ENCODE peak calls at places on chromosomes 4 and X, in seven cellular contexts. H is right lobe of liver, G is brain microvascular endothelial cell, W is fibroblast of lung, Q is spleen, B is astrocyte of the cerebellum, I is cardiac muscle cell. Z is an unnamed sample.

GRCh38 chrX:145844886-145845285 is 27.3 kb downstream of the SLITRK2 start:
- DNase-seq in H (no peak), G (no peak), W (no peak), Q (no peak), B (no peak), I (no peak), Z (no peak)

GRCh38 chrX:135923353-135923752 is 29.8 kb downstream of the SAGE1 start:
- DNase-seq in H (no peak), G (no peak), W (no peak), Q (no peak), B (no peak), I (no peak), Z (no peak)

GRCh38 chr4:82681759-82682158 is 116.8 kb downstream of the SCD5 start:
- DNase-seq in H (no peak), G (no peak), W (no peak), Q (no peak), B (no peak), I (no peak), Z (no peak)

GRCh38 chr4:144582975-144583374 is 63.0 kb upstream of the HHIP start:
- DNase-seq in H (no peak), G (no peak), W (peak; percentile 33), Q (no peak), B (no peak), I (no peak), Z (no peak)

GRCh38 chr4:88191404-88191803 is 33.0 kb upstream of the ABCG2 start:
- DNase-seq in H (no peak), G (no peak), W (no peak), Q (no peak), B (no peak), I (no peak), Z (no peak)

GRCh38 chrX:41785685-41786084 is 61.7 kb downstream of the GPR82 start:
- DNase-seq in H (no peak), G (peak; percentile 11), W (peak; percentile 43), Q (no peak), B (no peak), I (no peak), Z (no peak)

GRCh38 chr4:128186623-128187022 is 101.0 kb downstream of the PGRMC2 start:
- DNase-seq in H (no peak), G (no peak), W (no peak), Q (no peak), B (no peak), I (no peak), Z (no peak)

GRCh38 chr4:168978001-168978700 is 31.9 kb downstream of the CBR4 start:
- DNase-seq in H (no peak), G (peak; percentile 65), W (peak; percentile 50), Q (no peak), B (no peak), I (no peak), Z (no peak)

GRCh38 chr4:90357117-90357710 is 230.0 kb downstream of the CCSER1 start:
- DNase-seq in H (no peak), G (peak; percentile 6), W (peak; percentile 67), Q (no peak), B (peak; percentile 63), I (peak; percentile 69), Z (peak; percentile 6)
- TF ChIP-seq CTCF in H (peak; percentile 48), G (peak; percentile 52), W (peak; percentile 74), Q (no peak), B (peak; percentile 48), I (peak; percentile 69), Z (peak; percentile 12)

DNA sequence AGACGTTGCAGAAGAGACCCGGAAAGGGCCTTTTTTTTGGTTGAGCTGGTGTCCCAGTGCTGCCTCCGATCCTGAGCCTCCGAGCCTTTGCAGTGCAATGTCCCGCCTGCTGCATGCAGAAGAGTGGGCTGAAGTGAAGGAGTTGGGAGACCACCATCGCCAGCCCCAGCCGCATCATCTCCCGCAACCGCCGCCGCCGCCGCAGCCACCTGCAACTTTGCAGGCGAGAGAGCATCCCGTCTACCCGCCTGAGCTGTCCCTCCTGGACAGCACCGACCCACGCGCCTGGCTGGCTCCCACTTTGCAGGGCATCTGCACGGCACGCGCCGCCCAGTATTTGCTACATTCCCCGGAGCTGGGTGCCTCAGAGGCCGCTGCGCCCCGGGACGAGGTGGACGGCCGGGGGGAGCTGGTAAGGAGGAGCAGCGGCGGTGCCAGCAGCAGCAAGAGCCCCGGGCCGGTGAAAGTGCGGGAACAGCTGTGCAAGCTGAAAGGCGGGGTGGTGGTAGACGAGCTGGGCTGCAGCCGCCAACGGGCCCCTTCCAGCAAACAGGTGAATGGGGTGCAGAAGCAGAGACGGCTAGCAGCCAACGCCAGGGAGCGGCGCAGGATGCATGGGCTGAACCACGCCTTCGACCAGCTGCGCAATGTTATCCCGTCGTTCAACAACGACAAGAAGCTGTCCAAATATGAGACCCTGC is 427 bp downstream of the ATOH1 start:
- DNase-seq in H (no peak), G (no peak), W (peak; percentile 3), Q (no peak), B (no peak), I (peak; percentile 52), Z (no peak)
- H3K4me3 ChIP-seq in H (no peak overlapping the region), G (peak overlapping the region; percentile 17), W (no peak overlapping the region), Q (peak overlapping the region; percentile 55), B (peak overlapping the region; percentile 41), I (peak overlapping the region; percentile 37), Z (no peak overlapping the region)

GRCh38 chr4:807792-808191 is 18.1 kb downstream of the CPLX1 start:
- DNase-seq in H (no peak), G (no peak), W (no peak), Q (no peak), B (no peak), I (no peak), Z (no peak)
- TF ChIP-seq CTCF in H (no peak), G (no peak), W (no peak), Q (no peak), B (no peak), I (no peak), Z (no peak)

GRCh38 chr4:26238782-26239647 is 81.8 kb upstream of the RBPJ start:
- DNase-seq in H (no peak), G (peak; percentile 67), W (peak; percentile 72), Q (no peak), B (no peak), I (no peak), Z (no peak)
- H3K4me3 ChIP-seq in H (no peak overlapping the region), G (peak overlapping the region; percentile 6), W (no peak overlapping the region), Q (no peak overlapping the region), B (no peak overlapping the region), I (no peak overlapping the region), Z (no peak overlapping the region)

GRCh38 chrX:12319012-12319519 is 180.8 kb downstream of the FRMPD4 start:
- DNase-seq in H (no peak), G (no peak), W (no peak), Q (no peak), B (no peak), I (no peak), Z (no peak)
- TF ChIP-seq CTCF in H (no peak), G (no peak), W (no peak), Q (no peak), B (no peak), I (no peak), Z (no peak)

GRCh38 chr4:148445071-148445902 is 3.1 kb upstream of the NR3C2 start:
- DNase-seq in H (peak; percentile 82), G (no peak), W (peak; percentile 10), Q (peak; percentile 94), B (no peak), I (peak; percentile 62), Z (no peak)
- H3K4me3 ChIP-seq in H (peak overlapping the region; percentile 86), G (peak overlapping the region; percentile 78), W (peak overlapping the region; percentile 83), Q (peak overlapping the region; percentile 80), B (peak overlapping the region; percentile 86), I (peak overlapping the region; percentile 90), Z (peak overlapping the region; percentile 31)

Z was measured in HFF-Myc.